ENCODE peak calls at places on chromosomes 12 and 14, in five cellular contexts. One of them, this sample, is unnamed.

GRCh38 chr12:7373226-7373625 is 69.4 kb downstream of the ACSM4 start:
- DNase-seq in mucosa of descending colon: no peak
- DNase-seq in tibial nerve: no peak
- DNase-seq in stomach: no peak
- DNase-seq in BJ: no peak
- DNase-seq in this sample: no peak

GRCh38 chr14:99838555-99839193 is 45.5 kb downstream of the EML1 start:
- DNase-seq in mucosa of descending colon: peak
- DNase-seq in tibial nerve: peak
- DNase-seq in stomach: no peak
- DNase-seq in BJ: no peak
- DNase-seq in this sample: no peak

GRCh38 chr12:65881348-65881961 is 57.2 kb downstream of the HMGA2 start:
- DNase-seq in mucosa of descending colon: no peak
- DNase-seq in tibial nerve: peak
- DNase-seq in stomach: peak
- DNase-seq in BJ: no peak
- DNase-seq in this sample: no peak

GRCh38 chr14:25090716-25091454 is 40.9 kb upstream of the STXBP6 start:
- DNase-seq in mucosa of descending colon: peak
- DNase-seq in tibial nerve: no peak
- DNase-seq in stomach: peak
- DNase-seq in BJ: peak
- DNase-seq in this sample: no peak

GRCh38 chr12:122282066-122282465 is 15.8 kb upstream of the VPS33A start:
- DNase-seq in mucosa of descending colon: no peak
- DNase-seq in tibial nerve: no peak
- DNase-seq in stomach: no peak
- DNase-seq in BJ: peak
- DNase-seq in this sample: no peak

GRCh38 chr14:64501326-64502171 is 2.1 kb downstream of the ZBTB25 start:
- DNase-seq in mucosa of descending colon: peak
- DNase-seq in tibial nerve: peak
- DNase-seq in stomach: peak
- DNase-seq in BJ: no peak
- DNase-seq in this sample: no peak

GRCh38 chr14:43483415-43483814 is 1023.7 kb downstream of the FSCB start:
- DNase-seq in mucosa of descending colon: no peak
- DNase-seq in tibial nerve: no peak
- DNase-seq in stomach: no peak
- DNase-seq in BJ: no peak
- DNase-seq in this sample: no peak

GRCh38 chr12:105168006-105168405 is 60.5 kb downstream of the WASHC4 start:
- DNase-seq in mucosa of descending colon: no peak
- DNase-seq in tibial nerve: no peak
- DNase-seq in stomach: no peak
- DNase-seq in BJ: no peak
- DNase-seq in this sample: no peak

GRCh38 chr12:112063264-112063663 is 45.3 kb downstream of the NAA25 start:
- DNase-seq in mucosa of descending colon: no peak
- DNase-seq in tibial nerve: no peak
- DNase-seq in stomach: no peak
- DNase-seq in BJ: no peak
- DNase-seq in this sample: no peak

GRCh38 chr14:36315159-36315853 is 5.1 kb downstream of the MBIP start:
- DNase-seq in mucosa of descending colon: no peak
- DNase-seq in tibial nerve: no peak
- DNase-seq in stomach: no peak
- DNase-seq in BJ: no peak
- DNase-seq in this sample: no peak

GRCh38 chr12:85568395-85569103 is 267.7 kb downstream of the RASSF9 start:
- DNase-seq in mucosa of descending colon: peak
- DNase-seq in tibial nerve: no peak
- DNase-seq in stomach: no peak
- DNase-seq in BJ: no peak
- DNase-seq in this sample: no peak

GRCh38 chr12:65209655-65210043 is 40.3 kb downstream of the LEMD3 start:
- DNase-seq in mucosa of descending colon: no peak
- DNase-seq in tibial nerve: no peak
- DNase-seq in stomach: no peak
- DNase-seq in BJ: no peak
- DNase-seq in this sample: no peak

GRCh38 chr14:68112456-68112855 is 292.9 kb downstream of the RAD51B start:
- DNase-seq in mucosa of descending colon: no peak
- DNase-seq in tibial nerve: no peak
- DNase-seq in stomach: no peak
- DNase-seq in BJ: no peak
- DNase-seq in this sample: no peak

GRCh38 chr12:115354476-115354890 is 670.5 kb upstream of the TBX3 start:
- DNase-seq in mucosa of descending colon: no peak
- DNase-seq in tibial nerve: no peak
- DNase-seq in stomach: no peak
- DNase-seq in BJ: no peak
- DNase-seq in this sample: no peak

GRCh38 chr14:39097159-39097558 is 5.9 kb downstream of the SEC23A start:
- DNase-seq in mucosa of descending colon: no peak
- DNase-seq in tibial nerve: no peak
- DNase-seq in stomach: no peak
- DNase-seq in BJ: no peak
- DNase-seq in this sample: no peak

GRCh38 chr14:53010193-53010592 is 59.3 kb upstream of the FERMT2 start:
- DNase-seq in mucosa of descending colon: no peak
- DNase-seq in tibial nerve: no peak
- DNase-seq in stomach: no peak
- DNase-seq in BJ: no peak
- DNase-seq in this sample: no peak

GRCh38 chr12:127655691-127656090 is 611.3 kb upstream of the TMEM132C start:
- DNase-seq in mucosa of descending colon: no peak
- DNase-seq in tibial nerve: no peak
- DNase-seq in stomach: no peak
- DNase-seq in BJ: peak
- DNase-seq in this sample: no peak

GRCh38 chr12:23356927-23357708 is 592.4 kb downstream of the SOX5 start:
- DNase-seq in mucosa of descending colon: no peak
- DNase-seq in tibial nerve: no peak
- DNase-seq in stomach: no peak
- DNase-seq in BJ: no peak
- DNase-seq in this sample: no peak

GRCh38 chr14:84085493-84085892 is 1444.5 kb upstream of the FLRT2 start:
- DNase-seq in mucosa of descending colon: no peak
- DNase-seq in tibial nerve: no peak
- DNase-seq in stomach: no peak
- DNase-seq in BJ: no peak
- DNase-seq in this sample: no peak

GRCh38 chr12:74185360-74185759 is 352.3 kb upstream of the ATXN7L3B start:
- DNase-seq in mucosa of descending colon: no peak
- DNase-seq in tibial nerve: no peak
- DNase-seq in stomach: no peak
- DNase-seq in BJ: no peak
- DNase-seq in this sample: no peak

GRCh38 chr12:131097247-131098177 is 143.8 kb downstream of the ADGRD1 start:
- DNase-seq in mucosa of descending colon: no peak
- DNase-seq in tibial nerve: peak
- DNase-seq in stomach: no peak
- DNase-seq in BJ: no peak
- DNase-seq in this sample: no peak

GRCh38 chr12:96445743-96446655 is 43.4 kb upstream of the CFAP54 start:
- DNase-seq in mucosa of descending colon: peak
- DNase-seq in tibial nerve: no peak
- DNase-seq in stomach: no peak
- DNase-seq in BJ: peak
- DNase-seq in this sample: no peak

GRCh38 chr14:72830786-72831583 is 62.9 kb downstream of the DPF3 start:
- DNase-seq in mucosa of descending colon: peak
- DNase-seq in tibial nerve: no peak
- DNase-seq in stomach: no peak
- DNase-seq in BJ: no peak
- DNase-seq in this sample: no peak

GRCh38 chr12:91804533-91804932 is 341.1 kb downstream of the BTG1 start:
- DNase-seq in mucosa of descending colon: no peak
- DNase-seq in tibial nerve: no peak
- DNase-seq in stomach: no peak
- DNase-seq in BJ: no peak
- DNase-seq in this sample: no peak

GRCh38 chr12:124392271-124392990 is 97.5 kb downstream of the RFLNA start:
- DNase-seq in mucosa of descending colon: peak
- DNase-seq in tibial nerve: no peak
- DNase-seq in stomach: no peak
- DNase-seq in BJ: no peak
- DNase-seq in this sample: no peak

GRCh38 chr14:106163316-106163715 is 636.9 kb downstream of the TMEM121 start:
- DNase-seq in mucosa of descending colon: no peak
- DNase-seq in tibial nerve: no peak
- DNase-seq in stomach: no peak
- DNase-seq in BJ: no peak
- DNase-seq in this sample: no peak
- TF ChIP-seq CTCF in mucosa of descending colon: no peak
- TF ChIP-seq CTCF in tibial nerve: no peak
- TF ChIP-seq CTCF in stomach: no peak
- TF ChIP-seq CTCF in BJ: no peak
- TF ChIP-seq CTCF in this sample: no peak

GRCh38 chr14:20989787-20990600 is at the start of gene METTL17:
- DNase-seq in mucosa of descending colon: peak
- DNase-seq in tibial nerve: peak
- DNase-seq in stomach: peak
- DNase-seq in BJ: peak
- DNase-seq in this sample: peak
- TF ChIP-seq CTCF in mucosa of descending colon: no peak
- TF ChIP-seq CTCF in tibial nerve: no peak
- TF ChIP-seq CTCF in stomach: no peak
- TF ChIP-seq CTCF in BJ: peak
- TF ChIP-seq CTCF in this sample: peak

GRCh38 chr12:12999276-12999958 is 648 bp downstream of the HEBP1 start:
- DNase-seq in mucosa of descending colon: peak
- DNase-seq in tibial nerve: no peak
- DNase-seq in stomach: no peak
- DNase-seq in BJ: no peak
- DNase-seq in this sample: no peak
- TF ChIP-seq CTCF in mucosa of descending colon: no peak
- TF ChIP-seq CTCF in tibial nerve: no peak
- TF ChIP-seq CTCF in stomach: no peak
- TF ChIP-seq CTCF in BJ: peak
- TF ChIP-seq CTCF in this sample: no peak

GRCh38 chr12:56687225-56688128 is 607 bp downstream of the PTGES3 start:
- DNase-seq in mucosa of descending colon: peak
- DNase-seq in tibial nerve: peak
- DNase-seq in stomach: peak
- DNase-seq in BJ: no peak
- DNase-seq in this sample: no peak

GRCh38 chr12:56694161-56694560 is 6.1 kb upstream of the PTGES3 start:
- DNase-seq in mucosa of descending colon: no peak
- DNase-seq in tibial nerve: no peak
- DNase-seq in stomach: no peak
- DNase-seq in BJ: no peak
- DNase-seq in this sample: no peak

GRCh38 chr12:56688846-56689113 is 696 bp upstream of the PTGES3 start:
- DNase-seq in mucosa of descending colon: no peak
- DNase-seq in tibial nerve: no peak
- DNase-seq in stomach: no peak
- DNase-seq in BJ: no peak
- DNase-seq in this sample: no peak

GRCh38 chr12:56684745-56685369 is 3.2 kb downstream of the PTGES3 start:
- DNase-seq in mucosa of descending colon: no peak
- DNase-seq in tibial nerve: no peak
- DNase-seq in stomach: peak
- DNase-seq in BJ: no peak
- DNase-seq in this sample: no peak

GRCh38 chr12:56688129-56688845 is at the start of gene PTGES3:
- DNase-seq in mucosa of descending colon: peak
- DNase-seq in tibial nerve: peak
- DNase-seq in stomach: peak
- DNase-seq in BJ: peak
- DNase-seq in this sample: peak
- TF ChIP-seq CTCF in mucosa of descending colon: no peak
- TF ChIP-seq CTCF in tibial nerve: no peak
- TF ChIP-seq CTCF in stomach: no peak
- TF ChIP-seq CTCF in BJ: no peak
- TF ChIP-seq CTCF in this sample: no peak

GRCh38 chr12:76094754-76095153 is 10.3 kb upstream of the NAP1L1 start:
- DNase-seq in mucosa of descending colon: no peak
- DNase-seq in tibial nerve: no peak
- DNase-seq in stomach: no peak
- DNase-seq in BJ: no peak
- DNase-seq in this sample: no peak
- TF ChIP-seq CTCF in mucosa of descending colon: no peak
- TF ChIP-seq CTCF in tibial nerve: no peak
- TF ChIP-seq CTCF in stomach: no peak
- TF ChIP-seq CTCF in BJ: no peak
- TF ChIP-seq CTCF in this sample: no peak

GRCh38 chr14:23895480-23895879 is 58.1 kb upstream of the DHRS4 start:
- DNase-seq in mucosa of descending colon: no peak
- DNase-seq in tibial nerve: no peak
- DNase-seq in stomach: no peak
- DNase-seq in BJ: no peak
- DNase-seq in this sample: no peak
- TF ChIP-seq CTCF in mucosa of descending colon: no peak
- TF ChIP-seq CTCF in tibial nerve: no peak
- TF ChIP-seq CTCF in stomach: no peak
- TF ChIP-seq CTCF in BJ: no peak
- TF ChIP-seq CTCF in this sample: peak

GRCh38 chr12:13348464-13348863 is 151.9 kb downstream of the EMP1 start:
- DNase-seq in mucosa of descending colon: no peak
- DNase-seq in tibial nerve: no peak
- DNase-seq in stomach: no peak
- DNase-seq in BJ: no peak
- DNase-seq in this sample: no peak
- TF ChIP-seq CTCF in mucosa of descending colon: no peak
- TF ChIP-seq CTCF in tibial nerve: no peak
- TF ChIP-seq CTCF in stomach: no peak
- TF ChIP-seq CTCF in BJ: no peak
- TF ChIP-seq CTCF in this sample: no peak